ENCODE peak calls at places on chromosomes 1 and 21, in six cellular contexts. B is endothelial cell of umbilical vein, L is fibroblast of lung, M is GM12878, I is OCI-LY7, Z is neural progenitor cell. Y is an unnamed sample. For H3K4me1, the result is how much of the 10 kb centered on the place peaks cover.

GRCh38 chr1:153540394-153541361 is at the start of gene S100A5:
- DNase-seq in Z (peak), B (no peak), M (no peak), I (no peak), L (peak), Y (no peak)

GRCh38 chr1:12132078-12132477 is 34.7 kb upstream of the TNFRSF1B start:
- DNase-seq in Z (no peak), I (no peak), B (no peak), M (no peak), L (peak), Y (no peak)

GRCh38 chr1:40096977-40097782 is at the start of gene PPT1:
- DNase-seq in Z (peak), B (peak), M (peak), I (peak), L (peak), Y (peak)

GRCh38 chr1:185864889-185865288 is 130.7 kb downstream of the HMCN1 start:
- DNase-seq in B (peak), M (no peak), Z (no peak), I (no peak), L (peak), Y (no peak)

GRCh38 chr1:33277488-33278084 is 21.3 kb downstream of the ZNF362 start:
- DNase-seq in M (no peak), I (no peak), Z (no peak), B (no peak), L (no peak), Y (no peak)

GRCh38 chr1:192363177-192363576 is 46.4 kb downstream of the RGS21 start:
- DNase-seq in M (no peak), Z (no peak), I (no peak), B (no peak), L (no peak), Y (no peak)

GRCh38 chr1:188425687-188426086 is 1596.9 kb downstream of the PLA2G4A start:
- DNase-seq in Z (no peak), I (no peak), M (no peak), L (peak), B (peak), Y (no peak)

GRCh38 chr1:37438037-37438970 is 36.1 kb upstream of the ZC3H12A start:
- DNase-seq in I (no peak), B (no peak), L (no peak), Z (no peak), M (no peak), Y (no peak)

GRCh38 chr1:75588779-75589475 is 22.0 kb downstream of the SLC44A5 start:
- DNase-seq in I (no peak), M (no peak), B (no peak), Z (no peak), L (no peak), Y (no peak)

GRCh38 chr21:26849428-26850115 is 4.4 kb upstream of the ADAMTS1 start:
- DNase-seq in M (no peak), L (peak), I (peak), B (peak), Z (peak), Y (peak)

GRCh38 chr1:183285746-183286145 is 99.7 kb downstream of the LAMC2 start:
- DNase-seq in L (no peak), B (no peak), M (no peak), I (no peak), Z (no peak), Y (no peak)

GRCh38 chr21:22351076-22351475 is 1352.9 kb downstream of the NCAM2 start:
- DNase-seq in Z (no peak), I (no peak), L (no peak), B (no peak), M (no peak), Y (no peak)

GRCh38 chr1:95475686-95476457 is 241.9 kb downstream of the RWDD3 start:
- DNase-seq in B (no peak), Z (no peak), L (no peak), M (no peak), I (no peak), Y (no peak)

GRCh38 chr1:218433744-218434143 is 88.6 kb downstream of the TGFB2 start:
- DNase-seq in L (peak), I (no peak), M (no peak), B (no peak), Z (no peak), Y (no peak)

GRCh38 chr1:109570414-109570813 is 22.0 kb downstream of the GNAI3 start:
- DNase-seq in I (no peak), Z (no peak), L (no peak), B (peak), M (no peak), Y (peak)

GRCh38 chr1:111786669-111787207 is 31.0 kb downstream of the DDX20 start:
- DNase-seq in M (no peak), Z (no peak), I (no peak), B (no peak), L (no peak), Y (no peak)

GRCh38 chr1:10874351-10874750 is 77.9 kb upstream of the CASZ1 start:
- DNase-seq in B (no peak), M (no peak), I (no peak), L (no peak), Z (no peak), Y (no peak)

GRCh38 chr1:203765029-203765837 is at the start of gene LAX1:
- DNase-seq in B (peak), M (peak), L (no peak), I (peak), Z (no peak), Y (no peak)

GRCh38 chr1:197782719-197783328 is 7.5 kb upstream of the DENND1B start:
- DNase-seq in I (no peak), L (no peak), Z (no peak), M (no peak), B (peak), Y (no peak)

GRCh38 chr1:15425961-15426360 is 12.3 kb upstream of the CTRC start:
- DNase-seq in B (no peak), Z (no peak), I (no peak), L (no peak), M (no peak), Y (no peak)

GRCh38 chr1:226984521-226985238 is 44.6 kb downstream of the COQ8A start:
- DNase-seq in I (no peak), B (no peak), M (no peak), L (no peak), Z (no peak), Y (no peak)

GRCh38 chr21:45264919-45265515 is 22.7 kb downstream of the POFUT2 start:
- DNase-seq in I (no peak), Z (no peak), L (no peak), B (no peak), M (no peak), Y (peak)

GRCh38 chr1:154839691-154840090 is 30.4 kb downstream of the KCNN3 start:
- DNase-seq in B (no peak), I (no peak), M (no peak), Z (peak), L (no peak), Y (no peak)

GRCh38 chr1:177665935-177666334 is 303.9 kb downstream of the SEC16B start:
- DNase-seq in Z (no peak), L (no peak), M (no peak), B (no peak), I (no peak), Y (no peak)

GRCh38 chr1:17239420-17239819 is 9.5 kb upstream of the PADI3 start:
- DNase-seq in L (peak), M (peak), Z (peak), B (peak), I (peak), Y (peak)

GRCh38 chr21:34988625-34989024 is 60.5 kb downstream of the RUNX1 start:
- DNase-seq in B (no peak), Z (no peak), I (no peak), L (no peak), M (no peak), Y (no peak)

GRCh38 chr1:105544475-105544874 is 1512.0 kb upstream of the PRMT6 start:
- DNase-seq in Z (no peak), I (no peak), B (no peak), M (no peak), L (no peak), Y (no peak)

GRCh38 chr1:22452401-22452963 is 831 bp downstream of the ZBTB40 start:
- DNase-seq in B (peak), L (peak), Z (no peak), I (peak), M (peak), Y (peak)

GRCh38 chr1:25543425-25544242 is at the start of gene LDLRAP1:
- DNase-seq in Z (peak), L (peak), I (peak), M (no peak), B (peak), Y (peak)

GRCh38 chr1:25544243-25544764 is 898 bp downstream of the LDLRAP1 start:
- DNase-seq in Z (no peak), B (no peak), I (peak), M (no peak), L (no peak), Y (no peak)

GRCh38 chr1:25546193-25546592 is 2.8 kb downstream of the LDLRAP1 start:
- DNase-seq in M (no peak), Z (no peak), I (no peak), B (no peak), L (no peak), Y (no peak)

GRCh38 chr1:25545767-25546166 is 2.4 kb downstream of the LDLRAP1 start:
- DNase-seq in L (no peak), I (peak), Z (no peak), B (no peak), M (no peak), Y (no peak)

GRCh38 chr1:25544819-25545218 is 1.4 kb downstream of the LDLRAP1 start:
- DNase-seq in L (no peak), I (no peak), B (no peak), M (no peak), Z (no peak), Y (no peak)
- H3K4me3 ChIP-seq in L (peak), I (peak), B (no peak), M (peak), Z (no peak), Y (peak)

GRCh38 chr1:235236128-235236527 is 75.1 kb upstream of the RBM34 start:
- DNase-seq in M (no peak), I (no peak), B (no peak), L (no peak), Z (no peak), Y (no peak)

GRCh38 chr1:235239821-235240220 is 78.8 kb upstream of the RBM34 start:
- DNase-seq in I (no peak), B (no peak), L (no peak), M (no peak), Z (no peak), Y (no peak)

GRCh38 chr1:235238558-235238957 is 77.5 kb upstream of the RBM34 start:
- DNase-seq in Z (no peak), I (no peak), L (no peak), M (no peak), B (no peak), Y (no peak)
- H3K4me1 ChIP-seq in Z (under half), I (under half), L (under half), M (under half), B (under half), Y (under half)

GRCh38 chr1:172514108-172514507 is 18.8 kb upstream of the SUCO start:
- DNase-seq in B (no peak), Z (no peak), L (no peak), M (no peak), I (no peak), Y (no peak)

GRCh38 chr1:172515927-172516326 is 17.0 kb upstream of the SUCO start:
- DNase-seq in L (no peak), I (no peak), B (peak), M (no peak), Z (no peak), Y (no peak)

GRCh38 chr1:172513480-172513879 is 19.5 kb upstream of the SUCO start:
- DNase-seq in L (no peak), I (no peak), B (no peak), M (no peak), Z (no peak), Y (peak)

GRCh38 chr1:172517545-172517944 is 15.4 kb upstream of the SUCO start:
- DNase-seq in I (no peak), B (no peak), L (no peak), Z (no peak), M (no peak), Y (no peak)
- H2AFZ ChIP-seq in I (no peak), B (no peak), L (no peak), Z (no peak), M (no peak), Y (no peak)

GRCh38 chr21:41583274-41583790 is 75.4 kb upstream of the TMPRSS2 start:
- DNase-seq in B (no peak), L (no peak), Z (no peak), M (no peak), I (no peak), Y (peak)

GRCh38 chr21:41580758-41581554 is 73.0 kb upstream of the TMPRSS2 start:
- DNase-seq in L (no peak), M (no peak), I (no peak), B (no peak), Z (peak), Y (no peak)

GRCh38 chr21:41582866-41583265 is 74.9 kb upstream of the TMPRSS2 start:
- DNase-seq in Z (no peak), L (no peak), I (no peak), M (no peak), B (no peak), Y (no peak)

GRCh38 chr21:41582298-41582840 is 74.4 kb upstream of the TMPRSS2 start:
- DNase-seq in B (no peak), I (no peak), M (no peak), L (no peak), Z (no peak), Y (no peak)

GRCh38 chr21:41581592-41582228 is 73.8 kb upstream of the TMPRSS2 start:
- DNase-seq in I (no peak), M (no peak), B (no peak), L (no peak), Z (no peak), Y (no peak)
- H3K4me3 ChIP-seq in I (no peak), M (no peak), B (no peak), L (no peak), Z (no peak), Y (no peak)